ENCODE peak calls at places on chromosome 19, in four cellular contexts. One of them, this sample, is unnamed.

GRCh38 chr19:38252935-38253691 is 3.1 kb downstream of the PPP1R14A start:
- DNase-seq in left colon: no peak
- DNase-seq in cardiac fibroblast: no peak
- DNase-seq in small intestine: no peak
- DNase-seq in this sample: no peak

GRCh38 chr19:38619361-38620174 is 580 bp downstream of the EIF3K start:
- DNase-seq in left colon: no peak
- DNase-seq in cardiac fibroblast: no peak
- DNase-seq in small intestine: no peak
- DNase-seq in this sample: no peak

GRCh38 chr19:3176715-3177501 is 1.7 kb upstream of the S1PR4 start:
- DNase-seq in left colon: peak
- DNase-seq in cardiac fibroblast: peak
- DNase-seq in small intestine: peak
- DNase-seq in this sample: no peak

GRCh38 chr19:5137571-5138124 is 168.7 kb downstream of the KDM4B start:
- DNase-seq in left colon: no peak
- DNase-seq in cardiac fibroblast: no peak
- DNase-seq in small intestine: no peak
- DNase-seq in this sample: no peak

GRCh38 chr19:42316223-42317211 is 3.4 kb downstream of the TMEM145 start:
- DNase-seq in left colon: no peak
- DNase-seq in cardiac fibroblast: peak
- DNase-seq in small intestine: no peak
- DNase-seq in this sample: no peak

GRCh38 chr19:55041627-55042343 is 3.7 kb upstream of the GP6 start:
- DNase-seq in left colon: no peak
- DNase-seq in cardiac fibroblast: no peak
- DNase-seq in small intestine: no peak
- DNase-seq in this sample: peak

GRCh38 chr19:30512748-30513389 is 140.7 kb downstream of the ZNF536 start:
- DNase-seq in left colon: no peak
- DNase-seq in cardiac fibroblast: no peak
- DNase-seq in small intestine: no peak
- DNase-seq in this sample: no peak

GRCh38 chr19:52660981-52661380 is 22.8 kb upstream of the ZNF83 start:
- DNase-seq in left colon: no peak
- DNase-seq in cardiac fibroblast: peak
- DNase-seq in small intestine: no peak
- DNase-seq in this sample: no peak

GRCh38 chr19:53103141-53103902 is at the start of gene ZNF160:
- DNase-seq in left colon: peak
- DNase-seq in cardiac fibroblast: peak
- DNase-seq in small intestine: peak
- DNase-seq in this sample: peak

GRCh38 chr19:5343848-5344247 is 3.2 kb upstream of the PTPRS start:
- DNase-seq in left colon: no peak
- DNase-seq in cardiac fibroblast: peak
- DNase-seq in small intestine: no peak
- DNase-seq in this sample: no peak

GRCh38 chr19:6006896-6007295 is 29.0 kb upstream of the RANBP3 start:
- DNase-seq in left colon: no peak
- DNase-seq in cardiac fibroblast: no peak
- DNase-seq in small intestine: no peak
- DNase-seq in this sample: no peak

GRCh38 chr19:30664358-30665058 is 292.3 kb downstream of the ZNF536 start:
- DNase-seq in left colon: no peak
- DNase-seq in cardiac fibroblast: peak
- DNase-seq in small intestine: peak
- DNase-seq in this sample: no peak

GRCh38 chr19:29587518-29587986 is 18.5 kb upstream of the POP4 start:
- DNase-seq in left colon: no peak
- DNase-seq in cardiac fibroblast: peak
- DNase-seq in small intestine: peak
- DNase-seq in this sample: peak

GRCh38 chr19:45492627-45493470 is 4.0 kb downstream of the RTN2 start:
- DNase-seq in left colon: peak
- DNase-seq in cardiac fibroblast: peak
- DNase-seq in small intestine: no peak
- DNase-seq in this sample: no peak

GRCh38 chr19:58388175-58388526 is 1.1 kb downstream of the RPS5 start:
- DNase-seq in left colon: no peak
- DNase-seq in cardiac fibroblast: no peak
- DNase-seq in small intestine: no peak
- DNase-seq in this sample: no peak

GRCh38 chr19:743168-743687 is 7.7 kb upstream of the MISP start:
- DNase-seq in left colon: peak
- DNase-seq in cardiac fibroblast: peak
- DNase-seq in small intestine: peak
- DNase-seq in this sample: no peak

GRCh38 chr19:54728167-54728566 is 3.9 kb downstream of the KIR3DL3 start:
- DNase-seq in left colon: no peak
- DNase-seq in cardiac fibroblast: no peak
- DNase-seq in small intestine: no peak
- DNase-seq in this sample: no peak

GRCh38 chr19:42253245-42254082 is 1.5 kb downstream of the ERF start:
- DNase-seq in left colon: peak
- DNase-seq in cardiac fibroblast: no peak
- DNase-seq in small intestine: peak
- DNase-seq in this sample: peak

GRCh38 chr19:47848871-47849473 is 10.1 kb upstream of the TPRX2 start:
- DNase-seq in left colon: no peak
- DNase-seq in cardiac fibroblast: peak
- DNase-seq in small intestine: no peak
- DNase-seq in this sample: no peak

GRCh38 chr19:3759482-3760254 is 1.8 kb downstream of the APBA3 start:
- DNase-seq in left colon: no peak
- DNase-seq in cardiac fibroblast: no peak
- DNase-seq in small intestine: no peak
- DNase-seq in this sample: no peak

GRCh38 chr19:46493236-46494114 is 2.2 kb downstream of the PNMA8B start:
- DNase-seq in left colon: no peak
- DNase-seq in cardiac fibroblast: peak
- DNase-seq in small intestine: no peak
- DNase-seq in this sample: no peak

GRCh38 chr19:47272448-47273312 is 2.0 kb upstream of the INAFM1 start:
- DNase-seq in left colon: peak
- DNase-seq in cardiac fibroblast: no peak
- DNase-seq in small intestine: peak
- DNase-seq in this sample: no peak

GRCh38 chr19:30565680-30566079 is 193.5 kb downstream of the ZNF536 start:
- DNase-seq in left colon: no peak
- DNase-seq in cardiac fibroblast: no peak
- DNase-seq in small intestine: no peak
- DNase-seq in this sample: no peak

GRCh38 chr19:48754950-48755645 is at the start of gene FGF21:
- DNase-seq in left colon: no peak
- DNase-seq in cardiac fibroblast: no peak
- DNase-seq in small intestine: no peak
- DNase-seq in this sample: no peak

GRCh38 chr19:48578891-48579290 is 26.9 kb downstream of the SULT2B1 start:
- DNase-seq in left colon: no peak
- DNase-seq in cardiac fibroblast: no peak
- DNase-seq in small intestine: peak
- DNase-seq in this sample: no peak

This sample was measured in DND-41.